ENCODE peak calls at places on chromosomes 11 and 22, in ten cellular contexts. G is HFF-Myc, J is adrenal gland, Z is neural progenitor cell, V is astrocyte of the spinal cord, W is brain microvascular endothelial cell, T is Panc1, A is mucosa of descending colon, U is choroid plexus epithelial cell, I is transverse colon. E is an unnamed sample.

GRCh38 chr22:19892249-19892879 is 37.7 kb upstream of the GNB1L start:
- DNase-seq in V (peak; percentile 46), T (no peak), I (no peak), A (no peak), Z (peak; percentile 65), G (peak; percentile 30), U (peak; percentile 70), W (peak; percentile 22), J (no peak), E (no peak)

GRCh38 chr22:37751449-37752188 is 54.8 kb downstream of the TRIOBP start:
- DNase-seq in I (no peak), U (peak; percentile 10), Z (no peak), G (no peak), V (no peak), W (no peak), J (no peak), T (no peak), A (no peak), E (no peak)

GRCh38 chr11:134038897-134039470 is 29.9 kb upstream of the JAM3 start:
- DNase-seq in U (peak; percentile 31), W (no peak), I (no peak), T (no peak), A (no peak), G (no peak), V (no peak), J (no peak), Z (peak; percentile 68), E (no peak)

GRCh38 chr11:62068730-62069129 is 55.1 kb upstream of the INCENP start:
- DNase-seq in I (no peak), A (no peak), W (no peak), J (no peak), U (no peak), V (no peak), T (no peak), G (no peak), Z (no peak), E (no peak)

GRCh38 chr22:37747090-37747714 is 50.4 kb downstream of the TRIOBP start:
- DNase-seq in V (peak; percentile 31), W (peak; percentile 15), Z (peak; percentile 31), A (peak; percentile 54), I (no peak), T (no peak), G (no peak), J (peak; percentile 77), U (peak; percentile 27), E (no peak)

GRCh38 chr22:46079861-46080821 is 70.2 kb upstream of the PPARA start:
- DNase-seq in J (peak; percentile 82), G (no peak), T (no peak), I (peak; percentile 60), V (peak; percentile 86), A (no peak), Z (no peak), W (no peak), U (no peak), E (no peak)

GRCh38 chr22:35521358-35522264 is 19.0 kb upstream of the RASD2 start:
- DNase-seq in U (no peak), V (no peak), A (no peak), W (no peak), I (no peak), J (no peak), Z (no peak), G (no peak), T (no peak), E (no peak)

GRCh38 chr22:47040486-47041145 is 278.2 kb downstream of the TBC1D22A start:
- DNase-seq in G (no peak), V (no peak), T (no peak), U (no peak), J (no peak), W (no peak), I (no peak), A (no peak), Z (no peak), E (no peak)

GRCh38 chr11:1203505-1204271 is 19.2 kb upstream of the MUC5B start:
- DNase-seq in W (no peak), J (no peak), G (no peak), Z (no peak), A (no peak), I (peak; percentile 32), U (peak; percentile 22), T (no peak), V (no peak), E (no peak)

GRCh38 chr22:20957691-20958440 is 9.2 kb upstream of the AIFM3 start:
- DNase-seq in W (no peak), U (no peak), A (peak; percentile 83), Z (peak; percentile 65), V (no peak), T (no peak), J (no peak), I (peak; percentile 82), G (no peak), E (no peak)

GRCh38 chr11:118435233-118435892 is 929 bp upstream of the KMT2A start:
- DNase-seq in I (peak; percentile 67), U (peak; percentile 40), W (no peak), Z (peak; percentile 96), J (peak; percentile 61), T (no peak), G (no peak), A (peak; percentile 58), V (peak; percentile 52), E (no peak)

GRCh38 chr22:40178417-40179409 is 988 bp downstream of the TNRC6B start:
- DNase-seq in G (no peak), I (peak; percentile 37), U (peak; percentile 54), J (peak; percentile 50), A (peak; percentile 59), V (peak; percentile 57), Z (peak; percentile 79), T (no peak), W (peak; percentile 31), E (no peak)

GRCh38 chr11:100727410-100727809 is 40.3 kb downstream of the ARHGAP42 start:
- DNase-seq in I (no peak), G (no peak), J (no peak), Z (no peak), W (peak; percentile 63), U (no peak), A (no peak), T (no peak), V (no peak), E (no peak)

GRCh38 chr11:1827931-1828330 is 6.9 kb upstream of the SYT8 start:
- DNase-seq in J (no peak), V (no peak), U (no peak), G (no peak), Z (no peak), W (no peak), I (no peak), A (no peak), T (no peak), E (no peak)

GRCh38 chr22:17739196-17739975 is 34.9 kb downstream of the BID start:
- DNase-seq in V (no peak), U (no peak), G (no peak), I (no peak), T (no peak), A (no peak), Z (no peak), J (no peak), W (no peak), E (no peak)

GRCh38 chr11:62770778-62771143 is 435 bp upstream of the TAF6L start:
- DNase-seq in W (no peak), Z (no peak), A (peak; percentile 38), I (peak; percentile 30), V (no peak), G (no peak), T (no peak), J (peak; percentile 35), U (peak; percentile 40), E (no peak)

GRCh38 chr11:125874556-125875124 is 12.8 kb upstream of the HYLS1 start:
- DNase-seq in G (peak; percentile 60), W (peak; percentile 71), I (peak; percentile 49), U (peak; percentile 85), A (peak; percentile 83), Z (peak; percentile 89), J (peak; percentile 47), V (peak; percentile 67), T (peak; percentile 51), E (peak; percentile 53)

GRCh38 chr11:33829430-33830141 is 55.3 kb upstream of the FBXO3 start:
- DNase-seq in A (peak; percentile 81), T (peak; percentile 67), W (peak; percentile 70), I (peak; percentile 55), V (peak; percentile 78), U (peak; percentile 87), J (peak; percentile 58), Z (peak; percentile 78), G (peak; percentile 38), E (peak; percentile 59)
- TF ChIP-seq CTCF in A (peak; percentile 39), T (peak; percentile 93), W (peak; percentile 92), I (peak; percentile 69), V (peak; percentile 91), U (peak; percentile 92), J (peak; percentile 75), Z (peak; percentile 87), G (peak; percentile 83), E (peak; percentile 88)

GRCh38 chr11:66670816-66671215 is 6.9 kb downstream of the RBM4B start:
- DNase-seq in T (no peak), U (no peak), W (no peak), Z (no peak), J (peak; percentile 33), A (no peak), I (no peak), G (no peak), V (no peak), E (no peak)

GRCh38 chr11:66676931-66677598 is 622 bp downstream of the RBM4B start:
- DNase-seq in T (no peak), J (peak; percentile 15), A (no peak), I (no peak), W (no peak), V (no peak), U (peak; percentile 23), G (no peak), Z (no peak), E (no peak)

GRCh38 chr11:66676279-66676919 is 1.3 kb downstream of the RBM4B start:
- DNase-seq in W (no peak), I (no peak), V (no peak), J (peak; percentile 15), U (no peak), A (no peak), Z (no peak), T (no peak), G (no peak), E (no peak)

GRCh38 chr11:66677599-66678375 is at the start of gene RBM4B:
- DNase-seq in W (peak; percentile 96), Z (peak; percentile 98), A (peak; percentile 97), U (peak; percentile 95), I (peak; percentile 97), G (peak; percentile 65), T (peak; percentile 77), J (peak; percentile 98), V (peak; percentile 95), E (peak; percentile 85)

GRCh38 chr11:66674964-66675602 is 2.6 kb downstream of the RBM4B start:
- DNase-seq in U (no peak), J (no peak), T (no peak), A (no peak), I (no peak), V (no peak), W (no peak), Z (no peak), G (no peak), E (no peak)
- H3K4me3 ChIP-seq in U (no peak overlapping the region), J (no peak overlapping the region), T (no peak overlapping the region), A (no peak overlapping the region), I (no peak overlapping the region), V (no peak overlapping the region), W (no peak overlapping the region), Z (peak overlapping the region; percentile 66), G (no peak overlapping the region), E (no peak overlapping the region)

GRCh38 chr11:97143463-97143862 is 753.6 kb downstream of the JRKL start:
- DNase-seq in U (no peak), V (no peak), I (no peak), G (no peak), A (no peak), Z (no peak), W (no peak), J (no peak), T (no peak), E (no peak)
- TF ChIP-seq CTCF in U (no peak), V (no peak), I (no peak), G (no peak), A (no peak), Z (no peak), W (no peak), J (no peak), T (no peak), E (no peak)

GRCh38 chr11:68257477-68258362 is 14.1 kb downstream of the C11orf24 start:
- DNase-seq in J (peak; percentile 99), U (peak; percentile 94), V (peak; percentile 90), T (peak; percentile 57), A (peak; percentile 100), Z (peak; percentile 94), G (peak; percentile 80), W (peak; percentile 96), I (peak; percentile 97), E (peak; percentile 81)
- H3K4me3 ChIP-seq in J (no peak overlapping the region), U (peak overlapping the region; percentile 24), V (no peak overlapping the region), T (peak overlapping the region; percentile 7), A (no peak overlapping the region), Z (no peak overlapping the region), G (no peak overlapping the region), W (no peak overlapping the region), I (peak overlapping the region; percentile 13), E (no peak overlapping the region)